ENCODE peak calls at places on chromosomes 1 and 21, in seven cellular contexts. R is IMR-90, B is neuronal stem cell, N is H9, K is mesenchymal stem cell, E is mesendoderm, Q is H1. C is an unnamed sample.

GRCh38 chr1:150708595-150708994 is 11.6 kb upstream of the GOLPH3L start:
- DNase-seq in R (no peak), B (no peak), N (no peak), K (no peak), E (no peak), Q (no peak), C (no peak)

GRCh38 chr1:150487763-150488115 is 520 bp downstream of the TARS2 start:
- DNase-seq in R (no peak), B (no peak), N (no peak), K (no peak), E (no peak), Q (no peak), C (no peak)

GRCh38 chr1:113608371-113608770 is 150.9 kb downstream of the PHTF1 start:
- DNase-seq in R (no peak), B (no peak), N (no peak), K (no peak), E (peak; percentile 2), Q (no peak), C (no peak)

GRCh38 chr21:33026878-33027400 is 1.2 kb downstream of the OLIG2 start:
- DNase-seq in R (peak; percentile 12), B (no peak), N (peak; percentile 55), K (no peak), E (no peak), Q (peak; percentile 72), C (no peak)

GRCh38 chr1:3598051-3598471 is 13.2 kb downstream of the MEGF6 start:
- DNase-seq in R (no peak), B (no peak), N (peak; percentile 36), K (no peak), E (no peak), Q (no peak), C (no peak)

GRCh38 chr1:111576547-111576946 is 43.0 kb upstream of the RAP1A start:
- DNase-seq in R (no peak), B (no peak), N (no peak), K (no peak), E (no peak), Q (no peak), C (no peak)

GRCh38 chr21:17818158-17819113 is 720 bp downstream of the C21orf91 start:
- DNase-seq in R (peak; percentile 23), B (peak; percentile 49), N (peak; percentile 46), K (peak; percentile 47), E (peak; percentile 73), Q (peak; percentile 81), C (peak; percentile 47)

GRCh38 chr1:42144336-42145189 is 8.6 kb upstream of the GUCA2B start:
- DNase-seq in R (no peak), B (no peak), N (no peak), K (no peak), E (no peak), Q (peak; percentile 43), C (no peak)

GRCh38 chr1:232925421-232926202 is 24.8 kb upstream of the NTPCR start:
- DNase-seq in R (no peak), B (no peak), N (no peak), K (no peak), E (no peak), Q (no peak), C (no peak)

GRCh38 chr1:234645474-234645953 is 35.5 kb upstream of the IRF2BP2 start:
- DNase-seq in R (no peak), B (no peak), N (no peak), K (no peak), E (no peak), Q (no peak), C (peak; percentile 30)

GRCh38 chr1:2121071-2121691 is 71.0 kb downstream of the PRKCZ start:
- DNase-seq in R (no peak), B (no peak), N (no peak), K (no peak), E (no peak), Q (no peak), C (no peak)

GRCh38 chr1:177983824-177984528 is 14.1 kb upstream of the SEC16B start:
- DNase-seq in R (peak; percentile 98), B (peak; percentile 53), N (peak; percentile 50), K (peak; percentile 91), E (peak; percentile 83), Q (peak; percentile 56), C (peak; percentile 38)

GRCh38 chr1:25608488-25609178 is 8.0 kb upstream of the MAN1C1 start:
- DNase-seq in R (peak; percentile 64), B (peak; percentile 74), N (peak; percentile 80), K (peak; percentile 73), E (peak; percentile 90), Q (peak; percentile 87), C (peak; percentile 93)

GRCh38 chr1:212529211-212529731 is 79.3 kb upstream of the ATF3 start:
- DNase-seq in R (peak; percentile 61), B (no peak), N (no peak), K (no peak), E (no peak), Q (no peak), C (no peak)

GRCh38 chr1:216034506-216034905 is 388.7 kb downstream of the USH2A start:
- DNase-seq in R (peak; percentile 6), B (peak; percentile 12), N (peak; percentile 69), K (peak; percentile 5), E (peak; percentile 79), Q (no peak), C (peak; percentile 25)

GRCh38 chr1:88454781-88455180 is 229.3 kb upstream of the PKN2 start:
- DNase-seq in R (no peak), B (no peak), N (no peak), K (no peak), E (no peak), Q (no peak), C (no peak)

GRCh38 chr1:88457197-88457596 is 226.9 kb upstream of the PKN2 start:
- DNase-seq in R (no peak), B (no peak), N (no peak), K (no peak), E (no peak), Q (no peak), C (no peak)

GRCh38 chr1:88455857-88456256 is 228.2 kb upstream of the PKN2 start:
- DNase-seq in R (no peak), B (no peak), N (no peak), K (no peak), E (no peak), Q (no peak), C (no peak)

DNA sequence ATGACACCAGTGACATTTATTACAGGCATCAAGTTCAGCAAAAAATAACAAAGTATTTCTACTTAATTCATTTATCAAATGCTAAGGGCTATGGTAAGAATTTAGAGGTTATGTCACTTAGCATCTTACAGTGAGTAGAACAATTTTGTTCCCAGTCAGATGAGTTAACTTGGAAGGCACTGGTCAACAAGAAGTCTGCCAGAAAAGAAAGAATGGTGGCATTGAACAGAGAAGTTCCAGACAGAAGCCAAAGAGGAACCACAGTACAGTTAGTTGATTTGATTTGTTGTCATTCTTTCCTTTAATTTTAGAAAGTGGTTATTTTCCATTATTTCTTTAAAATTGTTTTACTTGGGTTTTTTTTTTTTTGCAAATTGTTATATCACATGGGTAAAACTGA is 232.2 kb upstream of the PKN2 start:
- DNase-seq in R (no peak), B (no peak), N (no peak), K (no peak), E (no peak), Q (no peak), C (no peak)
- H2BK5ac ChIP-seq in R (no peak overlapping the region), B (no peak overlapping the region), N (no peak overlapping the region), K (no peak overlapping the region), E (no peak overlapping the region), Q (no peak overlapping the region), C (no peak overlapping the region)

DNA sequence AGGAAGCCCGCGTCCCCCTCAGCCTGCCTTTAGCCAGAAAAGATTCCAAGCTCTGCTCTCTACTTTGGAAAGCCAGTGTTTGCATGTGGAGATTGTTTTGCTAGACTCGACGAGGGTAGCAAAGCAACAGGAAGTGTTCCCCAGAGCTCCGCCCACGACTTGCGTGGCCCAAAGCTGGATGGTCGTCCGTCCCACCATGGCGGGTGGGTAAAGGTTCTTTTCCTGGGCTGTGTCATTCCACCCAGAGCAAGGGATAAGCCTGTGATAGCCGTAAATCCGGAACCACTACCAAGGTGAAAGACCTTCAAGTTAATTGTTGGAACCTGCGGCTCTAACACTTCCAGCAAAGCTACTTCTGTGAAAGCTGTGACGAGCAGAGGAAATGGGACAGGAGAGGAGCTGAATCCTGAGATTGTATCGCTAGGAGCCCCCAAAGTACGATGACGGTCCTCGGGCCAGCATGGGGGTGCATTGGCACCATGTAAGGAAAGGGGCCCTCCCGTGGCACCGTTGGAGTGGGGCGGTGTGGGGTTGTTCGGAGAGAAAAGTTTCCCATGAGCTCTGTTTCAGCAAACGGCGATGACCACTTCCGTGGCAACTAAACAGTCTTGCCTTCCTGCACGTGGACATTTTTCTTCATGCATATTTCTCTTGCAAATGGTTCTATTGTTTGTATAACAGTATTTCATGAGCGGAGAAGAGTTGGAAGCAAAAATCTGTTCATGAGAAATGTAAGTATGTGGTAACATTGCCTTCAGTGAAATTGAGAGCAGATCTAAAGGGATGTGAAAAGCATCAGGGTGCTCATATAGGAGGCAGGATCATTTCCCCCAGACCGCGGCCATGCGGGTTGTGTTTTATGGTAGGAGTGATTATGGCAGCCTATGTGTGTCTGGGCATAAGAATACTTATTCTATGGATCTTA is 8.3 kb downstream of the MX2 start:
- DNase-seq in R (no peak), B (no peak), N (no peak), K (peak; percentile 10), E (peak; percentile 49), Q (peak; percentile 57), C (peak; percentile 31)
- H2BK120ac ChIP-seq in R (no peak overlapping the region), B (no peak overlapping the region), N (no peak overlapping the region), K (no peak overlapping the region), E (no peak overlapping the region), Q (no peak overlapping the region), C (no peak overlapping the region)

GRCh38 chr1:75430526-75430925 is 180.4 kb downstream of the SLC44A5 start:
- DNase-seq in R (no peak), B (no peak), N (no peak), K (no peak), E (peak; percentile 69), Q (no peak), C (no peak)
- H2BK5ac ChIP-seq in R (no peak overlapping the region), B (no peak overlapping the region), N (no peak overlapping the region), K (no peak overlapping the region), E (no peak overlapping the region), Q (no peak overlapping the region), C (no peak overlapping the region)

GRCh38 chr1:115183158-115183557 is 93.9 kb upstream of the TSPAN2 start:
- DNase-seq in R (no peak), B (no peak), N (peak; percentile 67), K (no peak), E (peak; percentile 60), Q (peak; percentile 74), C (no peak)
- H2BK120ac ChIP-seq in R (peak overlapping the region; percentile 89), B (no peak overlapping the region), N (no peak overlapping the region), K (no peak overlapping the region), E (no peak overlapping the region), Q (no peak overlapping the region), C (no peak overlapping the region)

GRCh38 chr1:39701092-39701460 is 9.8 kb upstream of the HPCAL4 start:
- DNase-seq in R (peak; percentile 56), B (no peak), N (peak; percentile 52), K (peak; percentile 41), E (peak; percentile 91), Q (no peak), C (no peak)
- H2BK5ac ChIP-seq in R (no peak overlapping the region), B (no peak overlapping the region), N (no peak overlapping the region), K (no peak overlapping the region), E (no peak overlapping the region), Q (peak overlapping the region; percentile 9), C (no peak overlapping the region)

DNA sequence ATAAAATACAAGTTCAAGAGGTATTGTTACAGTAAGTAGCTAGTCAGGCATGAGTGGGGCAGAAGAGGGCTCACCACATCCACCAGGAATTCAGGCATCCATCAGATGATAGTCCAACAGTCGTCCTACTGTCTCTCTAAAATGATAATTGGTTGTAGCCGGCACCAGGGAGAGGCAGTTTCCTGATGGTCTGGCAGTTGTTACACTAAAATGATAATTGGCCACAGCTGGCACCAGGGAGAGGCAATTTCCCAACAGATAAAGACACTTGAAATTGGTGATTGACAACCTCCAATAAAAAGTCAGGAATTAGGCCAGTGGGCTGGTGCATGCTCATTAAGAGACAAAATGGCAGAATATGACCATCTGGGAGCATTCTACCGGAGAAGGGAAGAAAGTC is 545.8 kb downstream of the AMY1C start:
- DNase-seq in R (no peak), B (no peak), N (no peak), K (no peak), E (peak; percentile 2), Q (no peak), C (no peak)
- H2BK120ac ChIP-seq in R (no peak overlapping the region), B (no peak overlapping the region), N (no peak overlapping the region), K (no peak overlapping the region), E (no peak overlapping the region), Q (no peak overlapping the region), C (no peak overlapping the region)